ENCODE peak calls at places on chromosomes 3 and 15, in six cellular contexts. B is left colon; D is mucosa of descending colon; C is activated CD4-positive, alpha-beta T cell treated with anti-CD3 and anti-CD28 coated beads, Interleukin-2, amount 50 U/mL, for 4 hours; E is activated naive CD4-positive, alpha-beta T cell; K is foreskin melanocyte. A is an unnamed sample.

GRCh38 chr15:41559489-41560177 is 621 bp downstream of the TYRO3 start:
- DNase-seq in E (no peak), D (peak), K (no peak), B (peak), C (no peak), A (no peak)

GRCh38 chr15:60047701-60048100 is 43.6 kb downstream of the FOXB1 start:
- DNase-seq in K (no peak), D (no peak), B (no peak), C (no peak), E (no peak), A (no peak)

GRCh38 chr3:181709537-181710279 is 2.0 kb upstream of the SOX2 start:
- DNase-seq in D (no peak), B (peak), E (peak), C (peak), K (no peak), A (no peak)

GRCh38 chr3:123481722-123482457 is 33.0 kb upstream of the ADCY5 start:
- DNase-seq in K (no peak), B (no peak), E (no peak), D (no peak), C (no peak), A (peak)

GRCh38 chr3:27844052-27844675 is 122.0 kb upstream of the EOMES start:
- DNase-seq in B (no peak), E (no peak), D (no peak), K (no peak), C (no peak), A (no peak)

GRCh38 chr3:129927072-129927471 is 33.6 kb upstream of the TMCC1 start:
- DNase-seq in D (no peak), C (no peak), K (no peak), B (no peak), E (no peak), A (no peak)

GRCh38 chr15:64285150-64285549 is 70.8 kb downstream of the CSNK1G1 start:
- DNase-seq in C (no peak), E (no peak), D (no peak), B (no peak), K (no peak), A (no peak)

GRCh38 chr3:38115645-38116427 is 21.1 kb downstream of the ACAA1 start:
- DNase-seq in K (no peak), B (no peak), D (no peak), E (no peak), C (no peak), A (peak)

GRCh38 chr3:37530298-37530697 is 331.4 kb upstream of the CTDSPL start:
- DNase-seq in K (no peak), E (no peak), C (no peak), D (no peak), B (no peak), A (no peak)

GRCh38 chr3:161108840-161109239 is 3.7 kb upstream of the B3GALNT1 start:
- DNase-seq in E (no peak), C (no peak), B (no peak), D (no peak), K (no peak), A (no peak)

GRCh38 chr15:73602444-73602843 is 30.7 kb downstream of the NPTN start:
- DNase-seq in E (no peak), B (no peak), D (no peak), K (no peak), C (no peak), A (no peak)

GRCh38 chr3:9249273-9250192 is at the start of gene SRGAP3:
- DNase-seq in D (peak), C (peak), K (peak), E (peak), B (peak), A (peak)

GRCh38 chr15:91469627-91470567 is 369.8 kb downstream of the SV2B start:
- DNase-seq in B (peak), E (peak), C (peak), D (peak), K (no peak), A (no peak)

GRCh38 chr3:147161833-147162232 is 244.5 kb downstream of the ZIC4 start:
- DNase-seq in K (peak), E (no peak), B (no peak), C (no peak), D (no peak), A (no peak)

GRCh38 chr3:57856675-57857074 is 100.6 kb downstream of the SLMAP start:
- DNase-seq in C (no peak), D (no peak), E (no peak), B (no peak), K (no peak), A (no peak)

A was measured in suprapubic skin.